ENCODE peak calls at places on chromosomes 13 and 19, in six cellular contexts. S is ovary, H is lower leg skin, W is transverse colon, U is heart left ventricle, C is Peyer's patch. G is an unnamed sample.

GRCh38 chr13:112062047-112062618 is 4.8 kb upstream of the SOX1 start:
- DNase-seq in W (no peak), U (no peak), C (no peak), H (no peak), S (no peak), G (no peak)

GRCh38 chr13:113860579-113861432 is 3.1 kb downstream of the GAS6 start:
- DNase-seq in S (peak; percentile 72), U (no peak), H (peak; percentile 85), C (peak; percentile 75), W (peak; percentile 87), G (peak; percentile 45)

GRCh38 chr13:102028198-102028597 is 373.6 kb downstream of the FGF14 start:
- DNase-seq in H (no peak), C (no peak), S (no peak), W (no peak), U (no peak), G (no peak)

GRCh38 chr19:55576746-55577145 is 3.9 kb downstream of the ZNF579 start:
- DNase-seq in C (no peak), S (no peak), W (no peak), U (no peak), H (no peak), G (no peak)

GRCh38 chr19:11708457-11708856 is 30.3 kb downstream of the ZNF823 start:
- DNase-seq in W (no peak), U (no peak), H (no peak), S (no peak), C (no peak), G (no peak)

GRCh38 chr19:35742121-35742724 is at the start of gene IGFLR1:
- DNase-seq in U (no peak), W (peak; percentile 67), S (no peak), C (peak; percentile 83), H (no peak), G (no peak)

GRCh38 chr13:113397606-113398425 is 33.9 kb upstream of the GRTP1 start:
- DNase-seq in H (peak; percentile 82), U (no peak), S (no peak), W (no peak), C (peak; percentile 38), G (no peak)

GRCh38 chr13:83211301-83211700 is 671.0 kb downstream of the SLITRK1 start:
- DNase-seq in C (no peak), U (no peak), H (no peak), W (no peak), S (no peak), G (no peak)

GRCh38 chr13:101751488-101751887 is 299.0 kb downstream of the ITGBL1 start:
- DNase-seq in H (no peak), C (no peak), U (no peak), S (no peak), W (no peak), G (no peak)

GRCh38 chr13:110712081-110712848 is 1.2 kb upstream of the ING1 start:
- DNase-seq in H (peak; percentile 96), W (peak; percentile 91), C (peak; percentile 94), U (peak; percentile 88), S (peak; percentile 84), G (peak; percentile 69)

GRCh38 chr13:111007209-111007608 is 92.3 kb upstream of the ANKRD10 start:
- DNase-seq in H (no peak), C (no peak), S (no peak), W (no peak), U (no peak), G (no peak)

GRCh38 chr13:108095036-108095435 is 120.3 kb downstream of the LIG4 start:
- DNase-seq in C (no peak), H (no peak), S (no peak), W (no peak), U (no peak), G (no peak)

GRCh38 chr19:1590641-1591397 is 1.8 kb downstream of the MBD3 start:
- DNase-seq in W (peak; percentile 32), C (no peak), H (no peak), U (no peak), S (no peak), G (no peak)

GRCh38 chr13:27372896-27373295 is 51.5 kb upstream of the GTF3A start:
- DNase-seq in W (peak; percentile 63), C (peak; percentile 64), U (no peak), H (no peak), S (no peak), G (no peak)

GRCh38 chr13:79997244-79997643 is 343.7 kb downstream of the SPRY2 start:
- DNase-seq in H (no peak), U (no peak), W (no peak), S (no peak), C (no peak), G (no peak)

GRCh38 chr19:5667751-5668271 is 12.5 kb downstream of the MICOS13 start:
- DNase-seq in S (no peak), H (no peak), U (no peak), C (no peak), W (no peak), G (no peak)

GRCh38 chr13:35720690-35721554 is 244.4 kb upstream of the MAB21L1 start:
- DNase-seq in U (peak; percentile 42), S (peak; percentile 58), W (peak; percentile 42), H (peak; percentile 85), C (peak; percentile 52), G (no peak)

GRCh38 chr19:44722131-44723121 is 23.5 kb downstream of the CEACAM16 start:
- DNase-seq in U (no peak), H (no peak), W (no peak), C (no peak), S (no peak), G (no peak)

GRCh38 chr19:44720945-44721344 is 22.0 kb downstream of the CEACAM16 start:
- DNase-seq in H (no peak), W (no peak), S (no peak), U (no peak), C (no peak), G (no peak)

GRCh38 chr19:44719262-44719701 is 20.3 kb downstream of the CEACAM16 start:
- DNase-seq in U (no peak), H (no peak), W (no peak), C (no peak), S (no peak), G (no peak)

GRCh38 chr19:44717603-44718002 is 18.7 kb downstream of the CEACAM16 start:
- DNase-seq in H (no peak), U (no peak), W (no peak), S (no peak), C (no peak), G (no peak)

GRCh38 chr19:44718441-44719261 is 19.7 kb downstream of the CEACAM16 start:
- DNase-seq in C (peak; percentile 70), W (peak; percentile 81), S (peak; percentile 88), U (peak; percentile 87), H (no peak), G (peak; percentile 54)
- H3K4me3 ChIP-seq in C (no peak overlapping the region), W (peak overlapping the region; percentile 24), S (no peak overlapping the region), U (peak overlapping the region; percentile 43), H (no peak overlapping the region), G (peak overlapping the region; percentile 37)

GRCh38 chr19:57320180-57321084 is at the start of gene ZNF543:
- DNase-seq in U (peak; percentile 97), W (peak; percentile 96), C (peak; percentile 98), S (peak; percentile 93), H (peak; percentile 99), G (peak; percentile 95)
- TF ChIP-seq POLR2A in U (peak; percentile 90), W (peak; percentile 64), C (peak; percentile 27), S (peak; percentile 60), H (no peak), G (peak; percentile 50)

GRCh38 chr13:88144580-88144979 is 473.4 kb downstream of the SLITRK5 start:
- DNase-seq in W (no peak), H (no peak), S (no peak), C (no peak), U (no peak), G (no peak)
- TF ChIP-seq CTCF in W (no peak), H (no peak), S (no peak), C (no peak), U (no peak), G (no peak)

GRCh38 chr13:99013951-99014350 is 36.1 kb upstream of the DOCK9 start:
- DNase-seq in U (no peak), S (no peak), C (no peak), H (no peak), W (no peak), G (no peak)

GRCh38 chr13:99009987-99010551 is 32.2 kb upstream of the DOCK9 start:
- DNase-seq in H (no peak), S (no peak), C (no peak), U (no peak), W (no peak), G (no peak)

GRCh38 chr13:99014391-99014988 is 36.6 kb upstream of the DOCK9 start:
- DNase-seq in W (no peak), S (no peak), U (no peak), C (no peak), H (no peak), G (no peak)

GRCh38 chr13:99015606-99016520 is 38.0 kb upstream of the DOCK9 start:
- DNase-seq in S (no peak), U (no peak), C (no peak), W (no peak), H (no peak), G (no peak)

GRCh38 chr13:99012539-99012938 is 34.7 kb upstream of the DOCK9 start:
- DNase-seq in W (no peak), S (no peak), C (no peak), U (no peak), H (no peak), G (no peak)
- H3K4me3 ChIP-seq in W (no peak overlapping the region), S (no peak overlapping the region), C (no peak overlapping the region), U (no peak overlapping the region), H (no peak overlapping the region), G (no peak overlapping the region)

GRCh38 chr19:7701654-7702457 is at the start of gene FCER2:
- DNase-seq in W (peak; percentile 45), U (no peak), S (no peak), C (peak; percentile 80), H (no peak), G (no peak)
- TF ChIP-seq POLR2A in W (no peak), U (no peak), S (no peak), C (no peak), H (no peak), G (no peak)

G was measured in breast epithelium.